ENCODE peak calls at places on chromosomes 11 and 22, in five cellular contexts. U is testis, T is NB4, Y is T1000, I is activated gamma-delta T cell treated with Interleukin-2 at 50 U/mL for 16 hours. Q is an unnamed sample.

GRCh38 chr22:24707477-24707816 is 67.1 kb downstream of the PIWIL3 start:
- DNase-seq in Y (no peak), U (no peak), I (no peak), T (peak), Q (no peak)

GRCh38 chr11:81070948-81071347 is 1630.1 kb upstream of the TENM4 start:
- DNase-seq in T (peak), U (no peak), I (no peak), Y (no peak), Q (no peak)

GRCh38 chr11:117816151-117816741 is 8.3 kb downstream of the FXYD2 start:
- DNase-seq in Y (no peak), I (no peak), T (peak), U (no peak), Q (no peak)

GRCh38 chr11:37371346-37371970 is 773.4 kb upstream of the RAG2 start:
- DNase-seq in Y (no peak), U (no peak), T (no peak), I (no peak), Q (no peak)

GRCh38 chr11:125233736-125234275 is 69.3 kb downstream of the PKNOX2 start:
- DNase-seq in U (no peak), I (no peak), T (no peak), Y (no peak), Q (no peak)

GRCh38 chr11:128716661-128717210 is 22.9 kb downstream of the FLI1 start:
- DNase-seq in I (peak), T (no peak), Y (no peak), U (no peak), Q (no peak)

GRCh38 chr11:134901536-134901935 is 489.5 kb upstream of the B3GAT1 start:
- DNase-seq in Y (no peak), U (no peak), I (no peak), T (no peak), Q (no peak)

GRCh38 chr11:112965601-112966125 is 4.4 kb downstream of the NCAM1 start:
- DNase-seq in Y (no peak), T (no peak), I (no peak), U (no peak), Q (no peak)

GRCh38 chr11:74641289-74641688 is 48.9 kb downstream of the POLD3 start:
- DNase-seq in Y (no peak), U (peak), I (no peak), T (no peak), Q (peak)

GRCh38 chr11:3195251-3196160 is 23.1 kb downstream of the MRGPRG start:
- DNase-seq in T (peak), U (no peak), Y (no peak), I (no peak), Q (no peak)

GRCh38 chr11:83464181-83464580 is 178.0 kb upstream of the CCDC90B start:
- DNase-seq in U (no peak), I (no peak), T (no peak), Y (no peak), Q (peak)

GRCh38 chr11:114250993-114251796 is 45.0 kb upstream of the NNMT start:
- DNase-seq in Y (no peak), T (no peak), I (no peak), U (peak), Q (no peak)

GRCh38 chr22:43293661-43294392 is 49.3 kb downstream of the SCUBE1 start:
- DNase-seq in I (no peak), Y (no peak), T (peak), U (no peak), Q (no peak)

GRCh38 chr22:32916025-32916424 is 114.5 kb downstream of the TIMP3 start:
- DNase-seq in Y (no peak), T (peak), I (no peak), U (no peak), Q (no peak)

GRCh38 chr11:88103337-88104206 is 71.7 kb downstream of the RAB38 start:
- DNase-seq in I (peak), Y (no peak), T (peak), U (peak), Q (no peak)

GRCh38 chr11:66012946-66013761 is 1.3 kb downstream of the CST6 start:
- DNase-seq in Y (no peak), U (no peak), I (no peak), T (peak), Q (no peak)

GRCh38 chr22:41369837-41370236 is 11.9 kb upstream of the TEF start:
- DNase-seq in T (no peak), Y (no peak), U (no peak), I (no peak), Q (no peak)

GRCh38 chr11:70473873-70474690 is 75.8 kb downstream of the CTTN start:
- DNase-seq in U (no peak), T (no peak), Y (no peak), I (no peak), Q (no peak)

GRCh38 chr22:37150701-37151100 is 985 bp upstream of the IL2RB start:
- DNase-seq in U (no peak), T (no peak), Y (no peak), I (no peak), Q (no peak)

GRCh38 chr11:15748673-15749190 is 607.6 kb downstream of the SOX6 start:
- DNase-seq in Y (no peak), U (no peak), T (no peak), I (no peak), Q (no peak)

GRCh38 chr11:119371778-119372182 is 9.7 kb downstream of the USP2 start:
- DNase-seq in T (peak), I (no peak), Y (no peak), U (peak), Q (no peak)

GRCh38 chr11:11786771-11787170 is 55.0 kb upstream of the USP47 start:
- DNase-seq in T (peak), Y (no peak), I (no peak), U (no peak), Q (no peak)

GRCh38 chr11:117807482-117808272 is 10.7 kb upstream of the DSCAML1 start:
- DNase-seq in I (peak), Y (no peak), T (peak), U (peak), Q (no peak)

GRCh38 chr11:113504586-113504985 is 29.4 kb upstream of the DRD2 start:
- DNase-seq in I (no peak), Y (no peak), U (peak), T (no peak), Q (no peak)

GRCh38 chr22:33726294-33726711 is 194.0 kb downstream of the LARGE1 start:
- DNase-seq in Y (peak), I (no peak), T (no peak), U (no peak), Q (no peak)

GRCh38 chr11:118666331-118666730 is 13.1 kb downstream of the TREH start:
- DNase-seq in Y (no peak), I (no peak), T (no peak), U (no peak), Q (no peak)

GRCh38 chr11:116239247-116239646 is 533.5 kb downstream of the BUD13 start:
- DNase-seq in I (no peak), Y (no peak), U (no peak), T (no peak), Q (no peak)

GRCh38 chr22:44309137-44309536 is 3.6 kb downstream of the SHISAL1 start:
- DNase-seq in U (no peak), T (peak), Y (peak), I (no peak), Q (no peak)

GRCh38 chr11:131534031-131534430 is 163.6 kb downstream of the NTM start:
- DNase-seq in I (no peak), T (no peak), Y (no peak), U (no peak), Q (no peak)

GRCh38 chr11:61626580-61627380 is 45.9 kb upstream of the SYT7 start:
- DNase-seq in I (no peak), T (no peak), U (peak), Y (no peak), Q (no peak)

Q was measured in NCI-H2107.